ENCODE peak calls at places on chromosomes 2 and 18, in five cellular contexts. E is fibroblast of villous mesenchyme, S is cardiac muscle cell, G is GM13976, R is fibroblast of lung. K is an unnamed sample.

GRCh38 chr18:76518543-76519155 is 23.6 kb upstream of the ZNF516 start:
- DNase-seq in E (peak; percentile 58), S (peak; percentile 20), G (no peak), R (peak; percentile 54), K (no peak)

GRCh38 chr2:12261993-12262680 is 454.6 kb upstream of the TRIB2 start:
- DNase-seq in E (no peak), S (no peak), G (no peak), R (peak; percentile 47), K (no peak)

GRCh38 chr2:176139170-176139611 is 9.7 kb downstream of the HOXD8 start:
- DNase-seq in E (peak; percentile 28), S (no peak), G (no peak), R (no peak), K (no peak)

GRCh38 chr18:67766930-67767329 is 250.4 kb upstream of the DSEL start:
- DNase-seq in E (peak; percentile 60), S (no peak), G (no peak), R (peak; percentile 82), K (no peak)

GRCh38 chr18:23538040-23538439 is 34.7 kb downstream of the RMC1 start:
- DNase-seq in E (peak; percentile 74), S (no peak), G (no peak), R (no peak), K (no peak)

GRCh38 chr18:72762505-72763122 is 105.2 kb downstream of the NETO1 start:
- DNase-seq in E (peak; percentile 67), S (peak; percentile 72), G (peak; percentile 26), R (peak; percentile 46), K (peak; percentile 7)

GRCh38 chr2:218270721-218271486 is 585 bp downstream of the PNKD start:
- DNase-seq in E (peak; percentile 25), S (no peak), G (no peak), R (no peak), K (no peak)

GRCh38 chr18:7725897-7726296 is 158.8 kb downstream of the PTPRM start:
- DNase-seq in E (no peak), S (no peak), G (no peak), R (no peak), K (no peak)

GRCh38 chr2:201194097-201194496 is 11.2 kb downstream of the CASP10 start:
- DNase-seq in E (no peak), S (no peak), G (peak; percentile 70), R (no peak), K (no peak)

GRCh38 chr2:173891315-173892037 is 73.7 kb downstream of the SP3 start:
- DNase-seq in E (no peak), S (no peak), G (no peak), R (no peak), K (peak; percentile 41)

GRCh38 chr2:217794133-217794986 is 208.4 kb downstream of the TNS1 start:
- DNase-seq in E (no peak), S (no peak), G (no peak), R (no peak), K (no peak)

GRCh38 chr18:54802178-54802577 is 26.1 kb upstream of the RAB27B start:
- DNase-seq in E (no peak), S (no peak), G (no peak), R (no peak), K (no peak)

GRCh38 chr2:187302146-187302545 is 145.9 kb downstream of the CALCRL start:
- DNase-seq in E (peak; percentile 39), S (no peak), G (no peak), R (peak; percentile 17), K (no peak)

GRCh38 chr2:42096869-42097591 is 49.2 kb downstream of the PKDCC start:
- DNase-seq in E (no peak), S (no peak), G (peak; percentile 54), R (no peak), K (no peak)

GRCh38 chr2:239283961-239284801 is 116.6 kb downstream of the HDAC4 start:
- DNase-seq in E (no peak), S (no peak), G (no peak), R (no peak), K (no peak)

GRCh38 chr18:25786778-25787177 is 303.6 kb downstream of the SS18 start:
- DNase-seq in E (peak; percentile 43), S (no peak), G (no peak), R (peak; percentile 92), K (no peak)

GRCh38 chr18:22211660-22212059 is 42.3 kb downstream of the GATA6 start:
- DNase-seq in E (no peak), S (no peak), G (no peak), R (peak; percentile 56), K (no peak)

GRCh38 chr2:3179208-3179607 is 198.4 kb downstream of the EIPR1 start:
- DNase-seq in E (no peak), S (no peak), G (no peak), R (no peak), K (no peak)

GRCh38 chr2:56379066-56379465 is 195.3 kb downstream of the CCDC85A start:
- DNase-seq in E (no peak), S (no peak), G (no peak), R (no peak), K (no peak)

GRCh38 chr18:27921392-27921791 is 255.5 kb downstream of the CDH2 start:
- DNase-seq in E (no peak), S (no peak), G (no peak), R (peak; percentile 30), K (no peak)

GRCh38 chr2:127415593-127416485 is 2.4 kb upstream of the PROC start:
- DNase-seq in E (peak; percentile 34), S (peak; percentile 84), G (peak; percentile 88), R (peak; percentile 36), K (no peak)

GRCh38 chr2:133266926-133267590 is 301.2 kb downstream of the NCKAP5 start:
- DNase-seq in E (no peak), S (peak; percentile 3), G (no peak), R (no peak), K (no peak)

GRCh38 chr2:205218056-205218455 is 464.2 kb upstream of the NRP2 start:
- DNase-seq in E (no peak), S (no peak), G (no peak), R (peak; percentile 34), K (no peak)

GRCh38 chr18:24811963-24812681 is 351.7 kb downstream of the HRH4 start:
- DNase-seq in E (no peak), S (no peak), G (no peak), R (no peak), K (no peak)

GRCh38 chr2:162477011-162477410 is 133.1 kb downstream of the GCA start:
- DNase-seq in E (no peak), S (no peak), G (no peak), R (peak; percentile 60), K (no peak)

GRCh38 chr18:28408528-28408927 is 231.6 kb upstream of the CDH2 start:
- DNase-seq in E (no peak), S (no peak), G (no peak), R (peak; percentile 20), K (no peak)

GRCh38 chr2:238081150-238081549 is 19.0 kb upstream of the ESPNL start:
- DNase-seq in E (no peak), S (no peak), G (no peak), R (no peak), K (no peak)

GRCh38 chr18:58241877-58242276 is 197.9 kb downstream of the NEDD4L start:
- DNase-seq in E (peak; percentile 47), S (no peak), G (no peak), R (peak; percentile 94), K (no peak)

GRCh38 chr2:54878182-54878581 is 154.7 kb downstream of the EML6 start:
- DNase-seq in E (no peak), S (no peak), G (no peak), R (no peak), K (no peak)

GRCh38 chr18:79516441-79516931 is 120.8 kb downstream of the NFATC1 start:
- DNase-seq in E (no peak), S (no peak), G (no peak), R (no peak), K (no peak)

GRCh38 chr18:66495844-66496243 is 108.0 kb downstream of the CDH19 start:
- DNase-seq in E (peak; percentile 2), S (peak; percentile 79), G (peak; percentile 1), R (peak; percentile 19), K (no peak)

GRCh38 chr2:99420751-99421299 is 69.0 kb downstream of the REV1 start:
- DNase-seq in E (peak; percentile 33), S (peak; percentile 51), G (no peak), R (peak; percentile 77), K (no peak)

GRCh38 chr2:31319391-31320175 is 85.6 kb downstream of the EHD3 start:
- DNase-seq in E (peak; percentile 95), S (no peak), G (no peak), R (no peak), K (peak; percentile 22)

GRCh38 chr2:20570249-20570648 is 80.6 kb downstream of the HS1BP3 start:
- DNase-seq in E (no peak), S (no peak), G (no peak), R (no peak), K (no peak)

GRCh38 chr2:234492687-234493086 is 4.2 kb downstream of the ARL4C start:
- DNase-seq in E (no peak), S (no peak), G (no peak), R (no peak), K (no peak)

GRCh38 chr2:189164732-189165131 is 14.8 kb downstream of the COL5A2 start:
- DNase-seq in E (peak; percentile 81), S (peak; percentile 10), G (no peak), R (peak; percentile 54), K (no peak)

GRCh38 chr18:9516437-9517064 is 41.2 kb downstream of the RALBP1 start:
- DNase-seq in E (peak; percentile 62), S (peak; percentile 31), G (peak; percentile 56), R (peak; percentile 42), K (no peak)

GRCh38 chr18:23207191-23207955 is 72.1 kb downstream of the CABLES1 start:
- DNase-seq in E (no peak), S (no peak), G (no peak), R (peak; percentile 76), K (no peak)

GRCh38 chr2:207184768-207185167 is 19.0 kb upstream of the KLF7 start:
- DNase-seq in E (no peak), S (no peak), G (no peak), R (peak; percentile 37), K (no peak)

GRCh38 chr2:47269316-47270232 is 114.5 kb upstream of the STPG4 start:
- DNase-seq in E (peak; percentile 84), S (no peak), G (no peak), R (peak; percentile 99), K (no peak)